ENCODE peak calls at places on chromosomes 5 and 9, in six cellular contexts. T is IMR-90, F is mesenchymal stem cell, Z is H9, I is H1, H is trophoblast cell. X is an unnamed sample.

GRCh38 chr9:104863180-104863883 is 64.6 kb downstream of the ABCA1 start:
- DNase-seq in T (peak; percentile 93), F (peak; percentile 87), Z (peak; percentile 63), I (no peak), H (no peak), X (peak; percentile 64)

GRCh38 chr9:32376295-32376694 is 8.1 kb upstream of the ACO1 start:
- DNase-seq in T (no peak), F (no peak), Z (no peak), I (no peak), H (no peak), X (no peak)

GRCh38 chr5:1793301-1793740 is 6.3 kb downstream of the MRPL36 start:
- DNase-seq in T (peak; percentile 15), F (peak; percentile 7), Z (no peak), I (no peak), H (no peak), X (no peak)

GRCh38 chr5:55691265-55692105 is 20.6 kb downstream of the SLC38A9 start:
- DNase-seq in T (peak; percentile 59), F (peak; percentile 65), Z (no peak), I (no peak), H (no peak), X (no peak)

GRCh38 chr5:65329266-65329665 is 152.5 kb downstream of the ADAMTS6 start:
- DNase-seq in T (peak; percentile 41), F (no peak), Z (no peak), I (no peak), H (no peak), X (peak; percentile 15)

GRCh38 chr5:172450861-172451695 is 3.2 kb downstream of the SH3PXD2B start:
- DNase-seq in T (no peak), F (peak; percentile 57), Z (peak; percentile 70), I (no peak), H (peak; percentile 77), X (no peak)

GRCh38 chr5:159844725-159845124 is 71.6 kb upstream of the ADRA1B start:
- DNase-seq in T (no peak), F (no peak), Z (no peak), I (no peak), H (no peak), X (no peak)

GRCh38 chr5:52886206-52886605 is 98.5 kb downstream of the ITGA1 start:
- DNase-seq in T (no peak), F (no peak), Z (no peak), I (no peak), H (no peak), X (no peak)

GRCh38 chr9:109555215-109555614 is 57.1 kb upstream of the PTPN3 start:
- DNase-seq in T (no peak), F (no peak), Z (no peak), I (no peak), H (no peak), X (no peak)

GRCh38 chr5:77180167-77181081 is 30.1 kb upstream of the PDE8B start:
- DNase-seq in T (no peak), F (peak; percentile 18), Z (no peak), I (no peak), H (no peak), X (no peak)

GRCh38 chr9:82570226-82570625 is 492.7 kb downstream of the RASEF start:
- DNase-seq in T (peak; percentile 4), F (no peak), Z (no peak), I (no peak), H (no peak), X (no peak)

GRCh38 chr5:37015795-37016666 is 139.5 kb downstream of the NIPBL start:
- DNase-seq in T (peak; percentile 53), F (no peak), Z (no peak), I (no peak), H (peak; percentile 2), X (no peak)

GRCh38 chr5:6708814-6709213 is 4.4 kb upstream of the TENT4A start:
- DNase-seq in T (no peak), F (no peak), Z (no peak), I (no peak), H (no peak), X (no peak)

GRCh38 chr5:137737349-137738256 is 1.7 kb upstream of the KLHL3 start:
- DNase-seq in T (peak; percentile 74), F (peak; percentile 10), Z (no peak), I (no peak), H (peak; percentile 45), X (no peak)

GRCh38 chr5:93425102-93425501 is 155.9 kb downstream of the NR2F1-AS1 start:
- DNase-seq in T (peak; percentile 21), F (no peak), Z (no peak), I (no peak), H (no peak), X (no peak)

GRCh38 chr5:68369436-68370125 is 154.0 kb downstream of the PIK3R1 start:
- DNase-seq in T (no peak), F (no peak), Z (no peak), I (no peak), H (no peak), X (no peak)

GRCh38 chr5:149441194-149441753 is 62.2 kb upstream of the IL17B start:
- DNase-seq in T (no peak), F (no peak), Z (no peak), I (no peak), H (no peak), X (no peak)

GRCh38 chr5:167361841-167362240 is 929.6 kb upstream of the WWC1 start:
- DNase-seq in T (no peak), F (peak; percentile 6), Z (no peak), I (no peak), H (no peak), X (no peak)

GRCh38 chr9:38680827-38681226 is 39.1 kb downstream of the FAM240B start:
- DNase-seq in T (no peak), F (no peak), Z (no peak), I (no peak), H (no peak), X (no peak)

GRCh38 chr5:138033916-138034315 is 1.0 kb upstream of the FAM13B start:
- DNase-seq in T (peak; percentile 51), F (peak; percentile 77), Z (no peak), I (no peak), H (no peak), X (no peak)

GRCh38 chr9:4859035-4859434 is 66.3 kb downstream of the RCL1 start:
- DNase-seq in T (no peak), F (no peak), Z (no peak), I (no peak), H (no peak), X (no peak)

GRCh38 chr9:136796238-136796774 is at the start of gene CCDC183:
- DNase-seq in T (no peak), F (peak; percentile 17), Z (no peak), I (no peak), H (no peak), X (no peak)

GRCh38 chr9:33750307-33750838 is 45.0 kb upstream of the PRSS3 start:
- DNase-seq in T (peak; percentile 15), F (no peak), Z (no peak), I (no peak), H (no peak), X (no peak)

GRCh38 chr9:33748633-33749304 is 46.6 kb upstream of the PRSS3 start:
- DNase-seq in T (no peak), F (no peak), Z (no peak), I (no peak), H (no peak), X (no peak)

GRCh38 chr9:33750839-33751339 is 44.5 kb upstream of the PRSS3 start:
- DNase-seq in T (no peak), F (no peak), Z (no peak), I (no peak), H (no peak), X (no peak)

GRCh38 chr9:33751536-33752129 is 43.7 kb upstream of the PRSS3 start:
- DNase-seq in T (no peak), F (no peak), Z (no peak), I (no peak), H (no peak), X (no peak)

GRCh38 chr9:33752130-33752637 is 43.2 kb upstream of the PRSS3 start:
- DNase-seq in T (no peak), F (no peak), Z (no peak), I (no peak), H (no peak), X (no peak)
- H4K91ac ChIP-seq in T (no peak overlapping the region), F (no peak overlapping the region), Z (no peak overlapping the region), I (no peak overlapping the region), H (no peak overlapping the region), X (no peak overlapping the region)

DNA sequence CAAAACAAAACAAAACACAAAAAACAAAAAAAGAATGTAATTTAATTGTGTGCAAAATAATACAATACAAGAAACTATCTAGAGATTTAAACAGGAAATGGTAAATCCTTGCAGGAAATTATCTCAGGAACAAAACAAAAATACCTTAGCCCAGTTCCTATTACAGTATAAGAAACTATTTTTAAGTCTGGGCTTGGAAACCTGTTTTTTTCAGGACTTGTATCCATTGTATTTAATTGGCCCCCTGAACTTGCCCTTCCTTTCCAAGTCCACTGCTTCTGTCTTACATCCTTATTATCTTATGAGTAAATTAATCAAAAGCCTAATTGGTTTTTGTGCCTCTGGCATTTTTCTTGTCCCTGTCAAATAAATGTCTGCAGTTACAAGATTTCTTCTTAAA is 48.5 kb downstream of the ST8SIA4 start:
- DNase-seq in T (no peak), F (no peak), Z (no peak), I (no peak), H (no peak), X (no peak)
- H2AFZ ChIP-seq in T (no peak overlapping the region), F (no peak overlapping the region), Z (no peak overlapping the region), I (no peak overlapping the region), H (no peak overlapping the region), X (no peak overlapping the region)

GRCh38 chr5:59533730-59534108 is 359.8 kb downstream of the PDE4D start:
- DNase-seq in T (no peak), F (no peak), Z (no peak), I (no peak), H (no peak), X (no peak)
- H4K91ac ChIP-seq in T (no peak overlapping the region), F (no peak overlapping the region), Z (no peak overlapping the region), I (no peak overlapping the region), H (no peak overlapping the region), X (no peak overlapping the region)

GRCh38 chr5:16554110-16554509 is 62.7 kb downstream of the RETREG1 start:
- DNase-seq in T (no peak), F (no peak), Z (no peak), I (no peak), H (no peak), X (no peak)

GRCh38 chr5:16551628-16552027 is 65.2 kb downstream of the RETREG1 start:
- DNase-seq in T (no peak), F (no peak), Z (no peak), I (no peak), H (no peak), X (no peak)

GRCh38 chr5:16550316-16550952 is 66.4 kb downstream of the RETREG1 start:
- DNase-seq in T (peak; percentile 49), F (peak; percentile 57), Z (peak; percentile 68), I (no peak), H (peak; percentile 58), X (no peak)

GRCh38 chr5:16549491-16550233 is 67.1 kb downstream of the RETREG1 start:
- DNase-seq in T (no peak), F (no peak), Z (no peak), I (no peak), H (no peak), X (no peak)

DNA sequence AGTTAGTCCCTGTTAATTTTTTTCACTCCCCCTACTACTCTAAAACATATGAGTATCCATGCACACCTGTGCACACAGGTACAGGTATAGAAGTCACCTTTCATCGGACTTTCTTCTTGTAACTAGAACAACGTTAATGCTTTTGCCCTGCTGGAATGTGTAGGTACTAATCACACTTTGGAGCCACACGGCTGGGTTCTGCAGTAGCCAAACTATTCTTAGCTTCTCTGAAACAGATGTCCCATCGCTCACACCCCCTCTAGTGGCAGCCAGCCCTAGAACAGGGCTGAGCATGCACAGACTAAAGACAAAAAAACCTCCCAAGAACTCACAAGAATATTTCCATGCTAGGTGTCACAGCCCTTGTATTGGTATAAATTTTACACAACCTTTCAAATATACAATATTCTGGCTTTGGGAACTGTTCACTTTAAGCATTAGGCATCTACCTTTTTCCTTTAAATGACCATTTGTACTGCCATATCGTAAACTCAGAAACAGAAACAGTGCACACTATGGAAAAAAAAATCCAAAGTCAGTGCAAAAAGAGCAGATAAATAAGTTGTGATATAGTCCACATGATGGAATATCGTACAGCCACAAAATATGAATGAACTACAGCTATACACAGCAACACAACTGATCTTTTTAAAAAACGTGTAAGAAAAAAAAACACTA is 64.0 kb downstream of the RETREG1 start:
- DNase-seq in T (peak; percentile 55), F (peak; percentile 63), Z (peak; percentile 83), I (peak; percentile 44), H (peak; percentile 68), X (peak; percentile 42)
- H2AFZ ChIP-seq in T (no peak overlapping the region), F (no peak overlapping the region), Z (no peak overlapping the region), I (no peak overlapping the region), H (no peak overlapping the region), X (no peak overlapping the region)